ENCODE peak calls at places on chromosomes 3 and 15, in six cellular contexts. A, O, I, W, M and T are unnamed samples.

GRCh38 chr15:87121357-87121756 is 1041.7 kb downstream of the AGBL1 start:
- DNase-seq in A (no peak), O (no peak), I (no peak), W (no peak), M (no peak), T (no peak)

GRCh38 chr3:197154-197855 is 742 bp downstream of the CHL1 start:
- DNase-seq in A (no peak), O (peak; percentile 39), I (no peak), W (no peak), M (no peak), T (no peak)

GRCh38 chr3:21662403-21662802 is 88.6 kb downstream of the ZNF385D start:
- DNase-seq in A (no peak), O (no peak), I (no peak), W (no peak), M (no peak), T (no peak)

GRCh38 chr15:69648775-69649735 is 196.4 kb downstream of the RPLP1 start:
- DNase-seq in A (no peak), O (peak; percentile 2), I (no peak), W (no peak), M (no peak), T (no peak)

GRCh38 chr15:74427607-74428441 is 5.9 kb downstream of the SEMA7A start:
- DNase-seq in A (no peak), O (no peak), I (no peak), W (no peak), M (no peak), T (no peak)

GRCh38 chr3:111210003-111210699 is 138.5 kb downstream of the NECTIN3 start:
- DNase-seq in A (peak; percentile 31), O (no peak), I (no peak), W (no peak), M (peak; percentile 76), T (no peak)

GRCh38 chr3:78483070-78483469 is 1284.7 kb downstream of the ROBO1 start:
- DNase-seq in A (no peak), O (no peak), I (no peak), W (no peak), M (no peak), T (no peak)

GRCh38 chr3:64686446-64686908 is 1.3 kb downstream of the ADAMTS9 start:
- DNase-seq in A (peak; percentile 46), O (no peak), I (no peak), W (no peak), M (no peak), T (peak; percentile 59)

GRCh38 chr3:31288641-31289100 is 244.1 kb upstream of the STT3B start:
- DNase-seq in A (no peak), O (peak; percentile 64), I (no peak), W (no peak), M (no peak), T (peak; percentile 71)

GRCh38 chr15:79002631-79003030 is 57.8 kb upstream of the CTSH start:
- DNase-seq in A (no peak), O (no peak), I (no peak), W (no peak), M (no peak), T (no peak)

GRCh38 chr15:101083336-101084045 is 164.3 kb downstream of the LRRK1 start:
- DNase-seq in A (no peak), O (no peak), I (no peak), W (no peak), M (no peak), T (no peak)

GRCh38 chr15:76185716-76186115 is 125.6 kb downstream of the ETFA start:
- DNase-seq in A (peak; percentile 56), O (no peak), I (peak; percentile 68), W (no peak), M (no peak), T (no peak)

GRCh38 chr15:86591994-86592746 is 512.5 kb downstream of the AGBL1 start:
- DNase-seq in A (no peak), O (no peak), I (no peak), W (no peak), M (no peak), T (no peak)

GRCh38 chr3:151766454-151766853 is 32.7 kb downstream of the AADACL2 start:
- DNase-seq in A (no peak), O (no peak), I (no peak), W (no peak), M (no peak), T (peak; percentile 27)

GRCh38 chr3:63264716-63265115 is 13.4 kb upstream of the SYNPR start:
- DNase-seq in A (no peak), O (no peak), I (no peak), W (no peak), M (no peak), T (no peak)

GRCh38 chr15:51283026-51283425 is 55.4 kb downstream of the CYP19A1 start:
- DNase-seq in A (no peak), O (no peak), I (no peak), W (no peak), M (no peak), T (no peak)

GRCh38 chr3:146131616-146132410 is 29.2 kb downstream of the PLOD2 start:
- DNase-seq in A (no peak), O (no peak), I (no peak), W (no peak), M (peak; percentile 89), T (no peak)